ENCODE peak calls at places on chromosome 11, in four cellular contexts. One of them, this sample, is unnamed.

GRCh38 chr11:102709211-102709980 is 3.8 kb upstream of the MMP27 start:
- DNase-seq in endothelial cell of umbilical vein: no peak
- DNase-seq in HCT116: no peak
- DNase-seq in GM12892: no peak
- DNase-seq in this sample: no peak

GRCh38 chr11:105763594-105763993 is 153.7 kb downstream of the GRIA4 start:
- DNase-seq in endothelial cell of umbilical vein: no peak
- DNase-seq in GM12892: no peak
- DNase-seq in HCT116: no peak
- DNase-seq in this sample: no peak

GRCh38 chr11:702731-703461 is 3.1 kb upstream of the EPS8L2 start:
- DNase-seq in GM12892: no peak
- DNase-seq in HCT116: no peak
- DNase-seq in endothelial cell of umbilical vein: no peak
- DNase-seq in this sample: no peak

GRCh38 chr11:75428989-75429640 is 3.9 kb downstream of the KLHL35 start:
- DNase-seq in HCT116: no peak
- DNase-seq in endothelial cell of umbilical vein: no peak
- DNase-seq in GM12892: no peak
- DNase-seq in this sample: no peak

GRCh38 chr11:105022998-105023397 is at the start of gene CASP5:
- DNase-seq in GM12892: no peak
- DNase-seq in HCT116: no peak
- DNase-seq in endothelial cell of umbilical vein: no peak
- DNase-seq in this sample: no peak

GRCh38 chr11:106625566-106625965 is 392.7 kb downstream of the GUCY1A2 start:
- DNase-seq in endothelial cell of umbilical vein: no peak
- DNase-seq in HCT116: no peak
- DNase-seq in GM12892: no peak
- DNase-seq in this sample: no peak

GRCh38 chr11:68128682-68129327 is 7.6 kb upstream of the CHKA start:
- DNase-seq in GM12892: no peak
- DNase-seq in endothelial cell of umbilical vein: peak
- DNase-seq in HCT116: no peak
- DNase-seq in this sample: no peak

GRCh38 chr11:61814958-61815789 is 1.6 kb downstream of the FADS1 start:
- DNase-seq in GM12892: peak
- DNase-seq in endothelial cell of umbilical vein: peak
- DNase-seq in HCT116: peak
- DNase-seq in this sample: peak

GRCh38 chr11:113563766-113564165 is 88.6 kb upstream of the DRD2 start:
- DNase-seq in endothelial cell of umbilical vein: no peak
- DNase-seq in HCT116: no peak
- DNase-seq in GM12892: no peak
- DNase-seq in this sample: no peak

GRCh38 chr11:126112547-126112946 is 49.9 kb upstream of the CDON start:
- DNase-seq in endothelial cell of umbilical vein: no peak
- DNase-seq in HCT116: no peak
- DNase-seq in GM12892: no peak
- DNase-seq in this sample: no peak

GRCh38 chr11:86360775-86361395 is 13.8 kb upstream of the CCDC81 start:
- DNase-seq in HCT116: peak
- DNase-seq in endothelial cell of umbilical vein: peak
- DNase-seq in GM12892: no peak
- DNase-seq in this sample: no peak

GRCh38 chr11:103733889-103734288 is 302.6 kb upstream of the DDI1 start:
- DNase-seq in HCT116: no peak
- DNase-seq in endothelial cell of umbilical vein: no peak
- DNase-seq in GM12892: no peak
- DNase-seq in this sample: no peak

GRCh38 chr11:27717801-27718229 is 17.6 kb upstream of the BDNF start:
- DNase-seq in HCT116: no peak
- DNase-seq in endothelial cell of umbilical vein: peak
- DNase-seq in GM12892: no peak
- DNase-seq in this sample: no peak

GRCh38 chr11:134170909-134171281 is 52.9 kb downstream of the NCAPD3 start:
- DNase-seq in HCT116: no peak
- DNase-seq in GM12892: no peak
- DNase-seq in endothelial cell of umbilical vein: no peak
- DNase-seq in this sample: no peak

GRCh38 chr11:66562275-66562674 is 6.1 kb downstream of the CTSF start:
- DNase-seq in HCT116: no peak
- DNase-seq in endothelial cell of umbilical vein: no peak
- DNase-seq in GM12892: no peak
- DNase-seq in this sample: no peak

GRCh38 chr11:34316347-34317037 is 41.3 kb downstream of the ABTB2 start:
- DNase-seq in GM12892: no peak
- DNase-seq in endothelial cell of umbilical vein: no peak
- DNase-seq in HCT116: no peak
- DNase-seq in this sample: no peak

GRCh38 chr11:14974723-14975587 is 2.8 kb upstream of the CALCA start:
- DNase-seq in endothelial cell of umbilical vein: peak
- DNase-seq in HCT116: peak
- DNase-seq in GM12892: no peak
- DNase-seq in this sample: no peak

GRCh38 chr11:125401746-125402145 is 94.3 kb downstream of the FEZ1 start:
- DNase-seq in HCT116: no peak
- DNase-seq in endothelial cell of umbilical vein: no peak
- DNase-seq in GM12892: no peak
- DNase-seq in this sample: no peak

GRCh38 chr11:113373981-113374560 is 13.5 kb upstream of the ANKK1 start:
- DNase-seq in HCT116: no peak
- DNase-seq in endothelial cell of umbilical vein: no peak
- DNase-seq in GM12892: no peak
- DNase-seq in this sample: no peak

GRCh38 chr11:118998822-118999221 is 884 bp downstream of the CENATAC start:
- DNase-seq in HCT116: peak
- DNase-seq in endothelial cell of umbilical vein: peak
- DNase-seq in GM12892: no peak
- DNase-seq in this sample: no peak

DNA sequence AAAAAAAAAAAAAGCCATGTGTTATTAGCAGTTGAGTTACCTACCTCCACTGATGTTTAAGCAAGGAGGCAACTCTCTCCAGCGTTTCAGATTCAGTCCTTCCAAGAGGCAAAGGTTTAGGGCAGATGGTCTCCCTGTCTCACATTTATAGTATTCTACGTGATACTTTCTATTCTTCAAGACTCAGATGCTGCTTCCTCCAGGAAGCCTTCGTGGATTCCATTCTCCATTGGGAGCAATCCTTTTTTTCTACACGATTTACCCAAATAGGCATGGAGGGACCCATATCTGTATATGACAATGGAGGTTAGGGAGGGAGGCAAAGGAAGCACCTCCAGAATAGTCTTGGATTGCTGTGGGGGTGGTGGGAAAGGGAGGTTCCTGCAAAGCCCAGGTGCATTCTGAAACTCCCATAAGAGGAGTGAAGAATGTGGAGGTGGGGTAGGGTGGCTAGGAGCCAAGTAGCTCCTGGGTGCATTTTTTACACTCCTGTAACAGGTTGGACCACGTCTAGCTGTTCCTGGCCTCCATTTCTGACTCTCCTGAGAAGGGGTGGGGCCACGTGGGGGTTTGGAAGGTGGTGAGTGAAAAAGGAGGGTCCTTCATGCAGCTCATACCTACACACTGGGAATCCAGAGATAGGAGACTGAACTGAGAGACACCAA is 16.2 kb downstream of the YPEL4 start:
- DNase-seq in GM12892: no peak
- DNase-seq in HCT116: no peak
- DNase-seq in endothelial cell of umbilical vein: no peak
- DNase-seq in this sample: no peak
- TF ChIP-seq POLR2AphosphoS5 in GM12892: no peak
- TF ChIP-seq POLR2AphosphoS5 in HCT116: no peak
- TF ChIP-seq POLR2AphosphoS5 in endothelial cell of umbilical vein: no peak
- TF ChIP-seq POLR2AphosphoS5 in this sample: no peak

GRCh38 chr11:120186799-120187591 is 23.8 kb upstream of the OAF start:
- DNase-seq in HCT116: no peak
- DNase-seq in GM12892: no peak
- DNase-seq in endothelial cell of umbilical vein: no peak
- DNase-seq in this sample: no peak
- TF ChIP-seq POLR2A in HCT116: no peak
- TF ChIP-seq POLR2A in GM12892: no peak
- TF ChIP-seq POLR2A in endothelial cell of umbilical vein: no peak
- TF ChIP-seq POLR2A in this sample: no peak

DNA sequence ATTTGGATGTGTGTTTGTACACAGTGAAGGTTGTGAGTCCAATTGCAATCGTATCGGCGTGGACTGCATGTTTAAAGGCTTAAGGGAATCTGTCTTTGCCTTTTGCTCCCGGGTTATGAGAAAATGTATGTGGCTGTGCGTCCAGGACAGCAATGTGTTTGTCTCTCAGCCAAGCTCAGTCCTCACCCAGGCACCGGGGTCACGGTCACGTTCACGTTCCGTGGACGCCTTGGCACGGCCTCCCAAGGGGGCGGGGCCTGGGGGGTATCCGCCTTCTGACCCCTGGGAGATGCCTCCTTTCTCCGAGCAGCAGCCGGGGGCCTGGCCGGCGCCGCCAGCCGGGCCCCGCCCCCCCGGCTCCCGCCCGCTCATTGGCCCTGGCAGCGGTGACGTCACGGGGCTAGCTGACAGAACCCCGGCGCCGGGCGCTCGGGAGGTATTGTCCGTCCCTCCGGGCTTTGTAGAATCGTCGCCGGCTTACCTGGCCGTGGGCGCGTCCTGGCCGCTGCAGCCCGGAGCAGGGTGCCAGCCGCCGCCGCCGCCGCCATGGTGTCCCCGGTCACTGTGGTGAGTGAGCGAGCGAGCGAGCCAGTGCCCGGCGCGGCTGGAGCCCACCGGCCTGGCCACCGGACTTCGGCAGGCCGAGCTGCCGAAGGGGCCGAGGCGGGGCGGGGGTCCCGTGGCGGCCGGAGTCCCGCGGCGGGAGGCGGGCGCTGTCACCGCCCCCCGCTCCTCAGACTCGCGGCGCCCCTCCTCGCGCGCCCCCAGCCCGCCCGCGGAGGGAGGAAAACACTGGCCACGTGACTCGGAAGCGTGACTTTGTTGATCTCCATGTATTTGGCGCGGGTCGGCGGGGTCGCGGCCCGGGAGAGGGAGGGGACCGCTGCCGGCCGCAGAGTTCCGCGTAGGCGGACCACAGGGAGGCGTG is at the start of gene TMEM86A:
- DNase-seq in GM12892: peak
- DNase-seq in endothelial cell of umbilical vein: peak
- DNase-seq in HCT116: peak
- DNase-seq in this sample: peak
- TF ChIP-seq POLR2AphosphoS5 in GM12892: no peak
- TF ChIP-seq POLR2AphosphoS5 in endothelial cell of umbilical vein: peak
- TF ChIP-seq POLR2AphosphoS5 in HCT116: peak
- TF ChIP-seq POLR2AphosphoS5 in this sample: no peak

DNA sequence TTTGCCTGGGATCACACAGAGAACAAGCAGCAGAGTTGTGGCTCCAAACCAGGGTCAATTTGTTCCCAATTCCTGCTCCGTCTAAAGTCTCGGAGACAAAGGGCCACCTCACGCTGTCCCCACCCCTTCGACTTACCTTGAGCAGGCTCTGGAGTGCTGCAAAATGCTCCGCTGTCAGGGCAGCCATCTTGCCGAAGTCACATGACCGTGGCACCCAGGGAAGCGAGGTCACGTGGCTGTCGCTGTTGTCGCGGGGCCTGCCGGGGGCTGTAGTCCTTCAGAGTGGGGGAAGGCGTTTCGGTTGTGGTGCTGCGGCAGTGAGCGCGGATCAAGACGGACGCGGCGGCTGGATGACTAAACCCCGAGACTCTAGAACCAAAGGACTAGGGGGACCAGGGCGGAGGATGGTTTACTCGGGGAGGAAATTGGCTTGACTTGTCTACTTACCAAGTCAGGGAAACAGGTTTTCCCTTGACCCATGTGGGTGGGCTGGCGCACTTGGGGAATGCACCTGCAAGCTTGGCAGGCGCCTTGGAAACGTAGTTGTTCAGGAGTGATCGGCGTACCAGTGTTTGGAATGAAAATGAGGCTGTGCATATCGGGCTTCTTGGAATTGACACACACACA is at the start of gene COMMD9:
- DNase-seq in HCT116: peak
- DNase-seq in endothelial cell of umbilical vein: peak
- DNase-seq in GM12892: peak
- DNase-seq in this sample: peak
- TF ChIP-seq POLR2A in HCT116: no peak
- TF ChIP-seq POLR2A in endothelial cell of umbilical vein: peak
- TF ChIP-seq POLR2A in GM12892: peak
- TF ChIP-seq POLR2A in this sample: peak

GRCh38 chr11:70532728-70533127 is 134.4 kb downstream of the CTTN start:
- DNase-seq in GM12892: no peak
- DNase-seq in HCT116: no peak
- DNase-seq in endothelial cell of umbilical vein: no peak
- DNase-seq in this sample: no peak
- TF ChIP-seq POLR2AphosphoS5 in GM12892: no peak
- TF ChIP-seq POLR2AphosphoS5 in HCT116: no peak
- TF ChIP-seq POLR2AphosphoS5 in endothelial cell of umbilical vein: no peak
- TF ChIP-seq POLR2AphosphoS5 in this sample: no peak

This sample was measured in GM12891.